ENCODE peak calls at places on chromosomes 2 and 18, in four cellular contexts. One of them, this sample, is unnamed.

GRCh38 chr2:69100220-69100723 is 87.3 kb downstream of the ANTXR1 start:
- DNase-seq in body of pancreas: peak; percentile 12
- DNase-seq in right cardiac atrium: no peak
- DNase-seq in tibial artery: peak; percentile 67
- DNase-seq in this sample: no peak

GRCh38 chr2:134738150-134738865 is 19.5 kb upstream of the TMEM163 start:
- DNase-seq in right cardiac atrium: no peak
- DNase-seq in tibial artery: no peak
- DNase-seq in body of pancreas: no peak
- DNase-seq in this sample: no peak

GRCh38 chr2:133252770-133253355 is 315.4 kb downstream of the NCKAP5 start:
- DNase-seq in tibial artery: no peak
- DNase-seq in right cardiac atrium: no peak
- DNase-seq in body of pancreas: no peak
- DNase-seq in this sample: no peak

GRCh38 chr2:16626497-16626896 is 39.1 kb downstream of the CYRIA start:
- DNase-seq in tibial artery: peak; percentile 63
- DNase-seq in right cardiac atrium: no peak
- DNase-seq in body of pancreas: no peak
- DNase-seq in this sample: peak; percentile 69

GRCh38 chr2:237041231-237041630 is 44.5 kb upstream of the COPS8 start:
- DNase-seq in tibial artery: no peak
- DNase-seq in body of pancreas: peak; percentile 79
- DNase-seq in right cardiac atrium: peak; percentile 85
- DNase-seq in this sample: peak; percentile 78

GRCh38 chr2:68812256-68812655 is 58.9 kb downstream of the BMP10 start:
- DNase-seq in body of pancreas: no peak
- DNase-seq in right cardiac atrium: peak; percentile 65
- DNase-seq in tibial artery: no peak
- DNase-seq in this sample: no peak

GRCh38 chr2:207792244-207792785 is 22.6 kb upstream of the FZD5 start:
- DNase-seq in right cardiac atrium: no peak
- DNase-seq in body of pancreas: no peak
- DNase-seq in tibial artery: no peak
- DNase-seq in this sample: peak; percentile 35

GRCh38 chr2:62705859-62706720 is 577 bp downstream of the EHBP1 start:
- DNase-seq in right cardiac atrium: peak; percentile 86
- DNase-seq in tibial artery: peak; percentile 65
- DNase-seq in body of pancreas: peak; percentile 69
- DNase-seq in this sample: peak; percentile 69

GRCh38 chr2:234608946-234609345 is 112.1 kb upstream of the ARL4C start:
- DNase-seq in tibial artery: no peak
- DNase-seq in body of pancreas: no peak
- DNase-seq in right cardiac atrium: no peak
- DNase-seq in this sample: no peak

GRCh38 chr18:24630346-24630880 is 170.0 kb downstream of the HRH4 start:
- DNase-seq in right cardiac atrium: no peak
- DNase-seq in body of pancreas: no peak
- DNase-seq in tibial artery: no peak
- DNase-seq in this sample: no peak

GRCh38 chr18:57214976-57215375 is 68.1 kb downstream of the BOD1L2 start:
- DNase-seq in tibial artery: no peak
- DNase-seq in body of pancreas: no peak
- DNase-seq in right cardiac atrium: no peak
- DNase-seq in this sample: no peak

GRCh38 chr2:232367016-232367415 is 11.5 kb upstream of the ALPP start:
- DNase-seq in right cardiac atrium: no peak
- DNase-seq in tibial artery: no peak
- DNase-seq in body of pancreas: no peak
- DNase-seq in this sample: no peak

GRCh38 chr18:74082476-74083070 is 65.1 kb downstream of the FBXO15 start:
- DNase-seq in right cardiac atrium: peak; percentile 62
- DNase-seq in body of pancreas: peak; percentile 72
- DNase-seq in tibial artery: no peak
- DNase-seq in this sample: no peak

GRCh38 chr2:180657054-180657453 is 323.4 kb upstream of the UBE2E3 start:
- DNase-seq in right cardiac atrium: no peak
- DNase-seq in body of pancreas: no peak
- DNase-seq in tibial artery: no peak
- DNase-seq in this sample: no peak

GRCh38 chr2:239331560-239331959 is 69.3 kb downstream of the HDAC4 start:
- DNase-seq in tibial artery: no peak
- DNase-seq in right cardiac atrium: no peak
- DNase-seq in body of pancreas: no peak
- DNase-seq in this sample: no peak

GRCh38 chr2:76268928-76269327 is 558.2 kb upstream of the GCFC2 start:
- DNase-seq in tibial artery: no peak
- DNase-seq in body of pancreas: peak; percentile 10
- DNase-seq in right cardiac atrium: no peak
- DNase-seq in this sample: no peak

GRCh38 chr2:85589166-85589565 is 4.9 kb downstream of the VAMP5 start:
- DNase-seq in tibial artery: peak; percentile 58
- DNase-seq in right cardiac atrium: peak; percentile 85
- DNase-seq in body of pancreas: no peak
- DNase-seq in this sample: no peak

GRCh38 chr2:191218292-191218898 is 26.8 kb upstream of the MYO1B start:
- DNase-seq in body of pancreas: peak; percentile 64
- DNase-seq in right cardiac atrium: no peak
- DNase-seq in tibial artery: no peak
- DNase-seq in this sample: peak; percentile 14

GRCh38 chr18:13454363-13455150 is 236.0 kb downstream of the LDLRAD4 start:
- DNase-seq in right cardiac atrium: no peak
- DNase-seq in tibial artery: no peak
- DNase-seq in body of pancreas: no peak
- DNase-seq in this sample: no peak

GRCh38 chr2:54879037-54879436 is 155.6 kb downstream of the EML6 start:
- DNase-seq in body of pancreas: no peak
- DNase-seq in right cardiac atrium: no peak
- DNase-seq in tibial artery: no peak
- DNase-seq in this sample: no peak

GRCh38 chr18:50131591-50131990 is 63.4 kb downstream of the MYO5B start:
- DNase-seq in body of pancreas: no peak
- DNase-seq in right cardiac atrium: no peak
- DNase-seq in tibial artery: no peak
- DNase-seq in this sample: no peak

GRCh38 chr18:12408247-12408869 is 629 bp downstream of the PRELID3A start:
- DNase-seq in tibial artery: no peak
- DNase-seq in right cardiac atrium: no peak
- DNase-seq in body of pancreas: no peak
- DNase-seq in this sample: peak; percentile 51

GRCh38 chr2:201975964-201976612 is 57.6 kb upstream of the FZD7 start:
- DNase-seq in tibial artery: no peak
- DNase-seq in right cardiac atrium: no peak
- DNase-seq in body of pancreas: no peak
- DNase-seq in this sample: no peak

GRCh38 chr2:98701230-98701629 is 29.7 kb downstream of the MGAT4A start:
- DNase-seq in tibial artery: no peak
- DNase-seq in right cardiac atrium: no peak
- DNase-seq in body of pancreas: no peak
- DNase-seq in this sample: no peak

GRCh38 chr18:11488175-11488574 is 121.2 kb upstream of the SLC35G4 start:
- DNase-seq in right cardiac atrium: no peak
- DNase-seq in tibial artery: no peak
- DNase-seq in body of pancreas: no peak
- DNase-seq in this sample: no peak

GRCh38 chr2:62939735-62940491 is 110.7 kb upstream of the OTX1 start:
- DNase-seq in right cardiac atrium: no peak
- DNase-seq in body of pancreas: no peak
- DNase-seq in tibial artery: no peak
- DNase-seq in this sample: no peak

GRCh38 chr2:207166349-207167128 is 791 bp upstream of the KLF7 start:
- DNase-seq in tibial artery: peak; percentile 62
- DNase-seq in right cardiac atrium: peak; percentile 93
- DNase-seq in body of pancreas: peak; percentile 81
- DNase-seq in this sample: peak; percentile 83

GRCh38 chr2:110931648-110932047 is 189.1 kb upstream of the BCL2L11 start:
- DNase-seq in body of pancreas: no peak
- DNase-seq in tibial artery: no peak
- DNase-seq in right cardiac atrium: no peak
- DNase-seq in this sample: no peak

GRCh38 chr18:57249109-57249508 is 102.2 kb downstream of the BOD1L2 start:
- DNase-seq in body of pancreas: no peak
- DNase-seq in right cardiac atrium: no peak
- DNase-seq in tibial artery: no peak
- DNase-seq in this sample: no peak

GRCh38 chr2:177256695-177257094 is 7.8 kb downstream of the NFE2L2 start:
- DNase-seq in body of pancreas: no peak
- DNase-seq in tibial artery: no peak
- DNase-seq in right cardiac atrium: no peak
- DNase-seq in this sample: no peak

GRCh38 chr2:177255227-177255601 is 9.3 kb downstream of the NFE2L2 start:
- DNase-seq in right cardiac atrium: no peak
- DNase-seq in body of pancreas: no peak
- DNase-seq in tibial artery: no peak
- DNase-seq in this sample: no peak

GRCh38 chr2:177254433-177255226 is 9.9 kb downstream of the NFE2L2 start:
- DNase-seq in body of pancreas: peak; percentile 65
- DNase-seq in tibial artery: no peak
- DNase-seq in right cardiac atrium: no peak
- DNase-seq in this sample: no peak

GRCh38 chr2:177257471-177257870 is 7.1 kb downstream of the NFE2L2 start:
- DNase-seq in tibial artery: no peak
- DNase-seq in right cardiac atrium: no peak
- DNase-seq in body of pancreas: no peak
- DNase-seq in this sample: no peak

DNA sequence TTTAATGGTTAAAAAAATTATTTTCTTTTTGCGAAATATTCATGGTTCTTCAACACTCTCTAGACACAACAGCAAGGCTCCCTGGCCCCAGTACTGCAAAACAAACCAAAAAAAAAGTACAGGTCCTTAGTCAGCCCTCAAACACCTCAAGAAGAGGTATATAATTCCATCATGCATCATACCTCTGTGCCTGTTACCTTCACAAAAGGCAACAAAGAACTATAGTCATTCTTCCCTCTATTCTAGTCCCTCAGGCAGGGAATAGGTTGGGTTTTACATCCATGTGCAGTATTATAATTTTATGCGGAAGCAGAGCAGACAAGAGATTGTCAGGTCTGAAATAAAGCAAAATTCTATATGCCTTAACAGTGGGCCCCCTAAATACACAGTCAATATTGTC is 8.5 kb downstream of the NFE2L2 start:
- DNase-seq in body of pancreas: no peak
- DNase-seq in tibial artery: no peak
- DNase-seq in right cardiac atrium: no peak
- DNase-seq in this sample: no peak
- H3K4me1 ChIP-seq in body of pancreas: peaks cover 91% of the 10 kb centered on the region
- H3K4me1 ChIP-seq in tibial artery: no peaks in the 10 kb centered on the region
- H3K4me1 ChIP-seq in right cardiac atrium: peaks cover 35% of the 10 kb centered on the region
- H3K4me1 ChIP-seq in this sample: peaks cover 88% of the 10 kb centered on the region

GRCh38 chr2:15399241-15399640 is 161.9 kb downstream of the NBAS start:
- DNase-seq in tibial artery: no peak
- DNase-seq in body of pancreas: no peak
- DNase-seq in right cardiac atrium: no peak
- DNase-seq in this sample: no peak
- H3K4me1 ChIP-seq in tibial artery: no peaks in the 10 kb centered on the region
- H3K4me1 ChIP-seq in body of pancreas: peaks cover 12% of the 10 kb centered on the region
- H3K4me1 ChIP-seq in right cardiac atrium: no peaks in the 10 kb centered on the region
- H3K4me1 ChIP-seq in this sample: no peaks in the 10 kb centered on the region

DNA sequence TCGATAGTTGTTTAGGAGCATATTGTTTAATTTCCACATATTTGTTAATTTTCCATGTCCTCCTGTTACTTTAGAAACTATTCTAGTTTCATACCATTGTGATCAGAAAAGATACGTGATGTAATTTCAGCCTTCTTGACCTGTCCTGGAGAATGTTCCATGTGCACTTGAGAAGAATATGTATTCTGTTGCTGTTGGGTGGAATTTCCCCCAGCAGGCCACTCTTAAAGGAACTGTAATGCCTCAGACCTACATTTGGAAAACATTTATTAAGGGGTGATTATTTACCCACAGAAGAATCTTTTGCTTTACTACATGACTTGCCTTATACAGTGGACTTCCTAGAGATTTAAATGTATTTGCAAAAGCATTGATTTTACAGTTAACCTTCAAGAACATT is 55.5 kb downstream of the LIMS1 start:
- DNase-seq in right cardiac atrium: no peak
- DNase-seq in body of pancreas: no peak
- DNase-seq in tibial artery: no peak
- DNase-seq in this sample: no peak
- H3K4me1 ChIP-seq in right cardiac atrium: peaks cover 10% of the 10 kb centered on the region
- H3K4me1 ChIP-seq in body of pancreas: peaks cover 40% of the 10 kb centered on the region
- H3K4me1 ChIP-seq in tibial artery: peaks cover 7% of the 10 kb centered on the region
- H3K4me1 ChIP-seq in this sample: peaks cover 15% of the 10 kb centered on the region

GRCh38 chr2:109171444-109172334 is 42.7 kb downstream of the SH3RF3 start:
- DNase-seq in body of pancreas: peak; percentile 22
- DNase-seq in right cardiac atrium: peak; percentile 82
- DNase-seq in tibial artery: peak; percentile 91
- DNase-seq in this sample: peak; percentile 23

GRCh38 chr2:109170645-109171044 is 41.6 kb downstream of the SH3RF3 start:
- DNase-seq in body of pancreas: no peak
- DNase-seq in tibial artery: no peak
- DNase-seq in right cardiac atrium: no peak
- DNase-seq in this sample: no peak

GRCh38 chr2:109168080-109168479 is 39.1 kb downstream of the SH3RF3 start:
- DNase-seq in body of pancreas: no peak
- DNase-seq in tibial artery: no peak
- DNase-seq in right cardiac atrium: no peak
- DNase-seq in this sample: no peak

GRCh38 chr2:109166811-109167210 is 37.8 kb downstream of the SH3RF3 start:
- DNase-seq in tibial artery: no peak
- DNase-seq in body of pancreas: no peak
- DNase-seq in right cardiac atrium: no peak
- DNase-seq in this sample: no peak

DNA sequence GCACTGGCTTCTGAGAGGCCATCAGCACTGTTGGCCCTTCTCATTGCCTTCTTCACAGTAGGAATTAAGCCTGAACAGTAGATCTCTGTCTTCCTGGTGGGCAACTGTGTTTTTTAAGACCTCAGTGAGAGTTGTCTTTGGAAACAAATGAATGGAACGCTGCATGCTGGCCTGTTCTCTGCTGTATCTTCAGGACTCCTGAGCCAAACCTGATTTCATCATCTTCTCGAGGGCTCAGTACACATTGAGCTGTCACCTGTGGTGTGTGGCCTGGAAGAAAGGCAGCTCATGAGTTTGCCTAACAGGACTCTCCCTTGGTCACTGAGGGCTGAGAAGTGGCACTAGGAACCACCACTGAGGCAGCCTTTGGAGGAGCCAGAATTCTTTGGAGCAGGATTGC is 39.7 kb downstream of the SH3RF3 start:
- DNase-seq in right cardiac atrium: no peak
- DNase-seq in tibial artery: no peak
- DNase-seq in body of pancreas: no peak
- DNase-seq in this sample: no peak
- H3K4me1 ChIP-seq in right cardiac atrium: peaks cover 30% of the 10 kb centered on the region
- H3K4me1 ChIP-seq in tibial artery: peaks cover 6% of the 10 kb centered on the region
- H3K4me1 ChIP-seq in body of pancreas: peaks cover 5% of the 10 kb centered on the region
- H3K4me1 ChIP-seq in this sample: peaks cover 8% of the 10 kb centered on the region

DNA sequence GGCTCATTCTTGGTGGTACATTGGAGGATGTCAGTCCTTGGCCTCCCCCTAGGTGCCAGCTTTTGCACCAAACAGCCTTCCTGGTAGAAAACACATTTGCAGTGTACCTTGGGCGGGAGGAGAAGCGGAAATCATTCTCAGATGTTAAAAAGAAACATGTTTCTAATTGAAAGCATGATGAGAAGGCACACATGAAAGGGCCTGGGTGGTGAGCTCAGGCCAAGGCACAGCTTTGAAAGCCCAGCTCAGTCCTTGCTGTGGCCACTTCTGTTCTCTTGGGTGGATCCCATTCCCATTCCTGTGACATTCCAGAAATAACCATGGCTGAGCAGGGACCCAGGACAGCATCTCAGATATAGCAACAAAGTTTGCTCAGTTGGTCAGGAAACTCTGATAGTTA is 71.5 kb downstream of the LTBP1 start:
- DNase-seq in body of pancreas: no peak
- DNase-seq in right cardiac atrium: no peak
- DNase-seq in tibial artery: no peak
- DNase-seq in this sample: no peak
- H3K4me1 ChIP-seq in body of pancreas: peaks cover 20% of the 10 kb centered on the region
- H3K4me1 ChIP-seq in right cardiac atrium: peaks cover 13% of the 10 kb centered on the region
- H3K4me1 ChIP-seq in tibial artery: no peaks in the 10 kb centered on the region
- H3K4me1 ChIP-seq in this sample: no peaks in the 10 kb centered on the region

This sample was measured in thyroid gland.